ENCODE peak calls at places on chromosomes 5 and 9, in ten cellular contexts. R, M, O, C, S, Q, L, F, W and J are unnamed samples.

GRCh38 chr5:139178948-139179347 is 19.2 kb downstream of the SIL1 start:
- DNase-seq in R (no peak), M (no peak), O (no peak), C (no peak), S (no peak), Q (no peak), L (no peak), F (no peak), W (no peak), J (peak)

GRCh38 chr5:8340739-8341344 is 471.9 kb downstream of the MTRR start:
- DNase-seq in R (no peak), M (peak), O (no peak), C (no peak), S (peak), Q (no peak), L (no peak), F (peak), W (no peak), J (peak)

GRCh38 chr5:141780240-141780951 is 97.8 kb downstream of the PCDH1 start:
- DNase-seq in R (no peak), M (no peak), O (no peak), C (no peak), S (no peak), Q (no peak), L (no peak), F (peak), W (no peak), J (no peak)

GRCh38 chr5:55551298-55551846 is 16.6 kb upstream of the PLPP1 start:
- DNase-seq in R (no peak), M (no peak), O (no peak), C (no peak), S (no peak), Q (no peak), L (no peak), F (no peak), W (no peak), J (no peak)

GRCh38 chr5:135246605-135246922 is 152.5 kb downstream of the MACROH2A1 start:
- DNase-seq in R (no peak), M (no peak), O (no peak), C (no peak), S (no peak), Q (no peak), L (no peak), F (no peak), W (no peak), J (no peak)

GRCh38 chr9:32906213-32906612 is 95.2 kb downstream of the APTX start:
- DNase-seq in R (no peak), M (no peak), O (no peak), C (no peak), S (no peak), Q (no peak), L (peak), F (no peak), W (no peak), J (no peak)

GRCh38 chr9:89432986-89433530 is 64.9 kb downstream of the SEMA4D start:
- DNase-seq in R (no peak), M (no peak), O (no peak), C (no peak), S (no peak), Q (no peak), L (no peak), F (no peak), W (no peak), J (no peak)

GRCh38 chr9:131701789-131702337 is 38.0 kb downstream of the RAPGEF1 start:
- DNase-seq in R (no peak), M (no peak), O (no peak), C (no peak), S (no peak), Q (no peak), L (no peak), F (peak), W (no peak), J (peak)

GRCh38 chr5:2204366-2205184 is 321.9 kb upstream of the IRX4 start:
- DNase-seq in R (no peak), M (no peak), O (peak), C (no peak), S (no peak), Q (no peak), L (no peak), F (no peak), W (no peak), J (no peak)

GRCh38 chr9:38110476-38110875 is 41.4 kb upstream of the SHB start:
- DNase-seq in R (no peak), M (no peak), O (no peak), C (no peak), S (no peak), Q (no peak), L (no peak), F (no peak), W (no peak), J (no peak)

GRCh38 chr9:121690316-121690715 is 38.9 kb downstream of the DAB2IP start:
- DNase-seq in R (no peak), M (no peak), O (peak), C (no peak), S (no peak), Q (no peak), L (no peak), F (no peak), W (no peak), J (peak)

GRCh38 chr9:127219533-127219932 is 45.0 kb upstream of the GARNL3 start:
- DNase-seq in R (no peak), M (no peak), O (peak), C (no peak), S (no peak), Q (no peak), L (no peak), F (no peak), W (no peak), J (no peak)

GRCh38 chr9:90827181-90827866 is 25.7 kb downstream of the SYK start:
- DNase-seq in R (no peak), M (no peak), O (no peak), C (no peak), S (no peak), Q (no peak), L (peak), F (no peak), W (no peak), J (no peak)

GRCh38 chr5:145520335-145520734 is 314.8 kb downstream of the PRELID2 start:
- DNase-seq in R (no peak), M (no peak), O (no peak), C (no peak), S (no peak), Q (no peak), L (no peak), F (no peak), W (no peak), J (no peak)

GRCh38 chr5:103674321-103674720 is 111.7 kb upstream of the NUDT12 start:
- DNase-seq in R (no peak), M (no peak), O (no peak), C (no peak), S (no peak), Q (no peak), L (no peak), F (no peak), W (no peak), J (no peak)

GRCh38 chr5:27403248-27403882 is 365.0 kb upstream of the CDH9 start:
- DNase-seq in R (no peak), M (no peak), O (no peak), C (no peak), S (peak), Q (no peak), L (no peak), F (peak), W (no peak), J (peak)

GRCh38 chr9:127524373-127524772 is 73.1 kb downstream of the LRSAM1 start:
- DNase-seq in R (no peak), M (no peak), O (peak), C (no peak), S (peak), Q (no peak), L (no peak), F (peak), W (no peak), J (peak)

GRCh38 chr9:1202512-1203285 is 152.5 kb downstream of the DMRT2 start:
- DNase-seq in R (no peak), M (no peak), O (no peak), C (no peak), S (no peak), Q (no peak), L (no peak), F (no peak), W (no peak), J (no peak)

GRCh38 chr5:77973253-77973609 is 197.1 kb upstream of the TBCA start:
- DNase-seq in R (no peak), M (no peak), O (no peak), C (no peak), S (no peak), Q (no peak), L (no peak), F (no peak), W (no peak), J (no peak)

GRCh38 chr9:111005711-111006482 is 32.4 kb downstream of the LPAR1 start:
- DNase-seq in R (no peak), M (no peak), O (no peak), C (no peak), S (no peak), Q (no peak), L (no peak), F (no peak), W (no peak), J (no peak)

GRCh38 chr5:78791416-78792100 is 143.0 kb upstream of the LHFPL2 start:
- DNase-seq in R (no peak), M (no peak), O (no peak), C (no peak), S (no peak), Q (no peak), L (no peak), F (no peak), W (no peak), J (no peak)

GRCh38 chr5:176360894-176361436 is 599 bp downstream of the KIAA1191 start:
- DNase-seq in R (no peak), M (no peak), O (no peak), C (no peak), S (peak), Q (no peak), L (peak), F (peak), W (no peak), J (peak)

GRCh38 chr5:119049824-119050449 is 20.9 kb upstream of the DMXL1 start:
- DNase-seq in R (no peak), M (peak), O (no peak), C (no peak), S (peak), Q (no peak), L (no peak), F (peak), W (no peak), J (peak)

GRCh38 chr9:29966247-29966646 is 2393.0 kb upstream of the C9orf72 start:
- DNase-seq in R (no peak), M (peak), O (no peak), C (no peak), S (peak), Q (no peak), L (no peak), F (peak), W (no peak), J (peak)

GRCh38 chr9:71446499-71447411 is 321.6 kb downstream of the CEMIP2 start:
- DNase-seq in R (no peak), M (peak), O (peak), C (no peak), S (peak), Q (peak), L (no peak), F (peak), W (peak), J (peak)

GRCh38 chr5:53405396-53405795 is 75.0 kb upstream of the FST start:
- DNase-seq in R (no peak), M (no peak), O (no peak), C (no peak), S (no peak), Q (no peak), L (no peak), F (no peak), W (no peak), J (no peak)

GRCh38 chr9:127177221-127177620 is 54.8 kb upstream of the ANGPTL2 start:
- DNase-seq in R (no peak), M (no peak), O (no peak), C (no peak), S (no peak), Q (no peak), L (no peak), F (no peak), W (no peak), J (no peak)

GRCh38 chr5:56094579-56095361 is 100.0 kb upstream of the IL6ST start:
- DNase-seq in R (no peak), M (no peak), O (no peak), C (no peak), S (no peak), Q (no peak), L (no peak), F (no peak), W (peak), J (no peak)

GRCh38 chr5:37668524-37669047 is 171.3 kb downstream of the GDNF start:
- DNase-seq in R (no peak), M (peak), O (no peak), C (no peak), S (peak), Q (no peak), L (no peak), F (peak), W (no peak), J (peak)

GRCh38 chr5:176203086-176203485 is 35.1 kb upstream of the SIMC1 start:
- DNase-seq in R (no peak), M (no peak), O (no peak), C (no peak), S (no peak), Q (no peak), L (no peak), F (no peak), W (no peak), J (no peak)

GRCh38 chr5:179346401-179346800 is 1.1 kb upstream of the ADAMTS2 start:
- DNase-seq in R (no peak), M (no peak), O (no peak), C (no peak), S (no peak), Q (no peak), L (no peak), F (peak), W (no peak), J (no peak)

GRCh38 chr5:39661026-39661779 is 236.4 kb upstream of the DAB2 start:
- DNase-seq in R (no peak), M (no peak), O (no peak), C (no peak), S (no peak), Q (no peak), L (no peak), F (peak), W (no peak), J (peak)

GRCh38 chr5:7802855-7803254 is 48.1 kb downstream of the CFAP90 start:
- DNase-seq in R (no peak), M (no peak), O (no peak), C (no peak), S (no peak), Q (no peak), L (no peak), F (no peak), W (no peak), J (peak)

GRCh38 chr5:647311-647710 is 35.2 kb downstream of the CEP72 start:
- DNase-seq in R (no peak), M (no peak), O (no peak), C (no peak), S (no peak), Q (no peak), L (no peak), F (no peak), W (no peak), J (no peak)